ENCODE peak calls at places on chromosomes 2 and 18, in four cellular contexts. O is psoas muscle; R is activated CD4-positive, alpha-beta T cell treated with anti-CD3 and anti-CD28 coated beads for 48 hours; E is stimulated activated CD4-positive, alpha-beta T cell treated with anti-CD3 and anti-CD28 coated beads, Interleukin-4, amount 100 ng/mL, for 48 hours. X is an unnamed sample.
A peak's percentile ranks its signal among the peaks of the same experiment; 100 is the strongest.

GRCh38 chr2:1993711-1994682 is 249.7 kb upstream of the PXDN start:
- DNase-seq in O (no peak), R (no peak), E (no peak), X (no peak)

GRCh38 chr2:201886504-201886903 is 80.2 kb downstream of the CDK15 start:
- DNase-seq in R (no peak), O (no peak), E (no peak), X (peak; percentile 72)

GRCh38 chr2:241354668-241355658 is 1.1 kb upstream of the FARP2 start:
- DNase-seq in E (peak; percentile 57), R (peak; percentile 87), O (peak; percentile 85), X (peak; percentile 51)

GRCh38 chr2:950627-950992 is at the start of gene SNTG2:
- DNase-seq in E (peak; percentile 30), R (peak; percentile 69), O (no peak), X (no peak)

GRCh38 chr2:136118819-136119716 is 1.1 kb upstream of the CXCR4 start:
- DNase-seq in O (peak; percentile 48), R (peak; percentile 79), E (peak; percentile 77), X (no peak)

GRCh38 chr2:172081248-172082022 is 3.9 kb upstream of the DLX1 start:
- DNase-seq in O (no peak), R (no peak), E (no peak), X (no peak)

GRCh38 chr2:197184959-197185586 is 125.5 kb downstream of the ANKRD44 start:
- DNase-seq in O (peak; percentile 83), R (no peak), E (no peak), X (peak; percentile 29)

GRCh38 chr2:239260546-239261327 is 140.1 kb downstream of the HDAC4 start:
- DNase-seq in O (no peak), R (no peak), E (no peak), X (no peak)

GRCh38 chr2:240149943-240150784 is 9.7 kb upstream of the OTOS start:
- DNase-seq in E (no peak), R (peak; percentile 59), O (peak; percentile 24), X (peak; percentile 22)

GRCh38 chr18:23779696-23780303 is 90.5 kb downstream of the LAMA3 start:
- DNase-seq in R (no peak), O (no peak), E (no peak), X (peak; percentile 28)

GRCh38 chr18:11752116-11752911 is 63.2 kb downstream of the GNAL start:
- DNase-seq in R (peak; percentile 26), E (no peak), O (no peak), X (peak; percentile 30)

GRCh38 chr2:3667151-3667631 is 9.2 kb downstream of the ALLC start:
- DNase-seq in O (no peak), R (no peak), E (no peak), X (peak; percentile 92)

GRCh38 chr2:20796374-20796791 is 26.5 kb downstream of the LDAH start:
- DNase-seq in O (no peak), R (no peak), E (no peak), X (peak; percentile 12)

GRCh38 chr2:157221394-157221988 is 36.0 kb upstream of the GALNT5 start:
- DNase-seq in O (no peak), R (no peak), E (no peak), X (no peak)

GRCh38 chr2:182049783-182050182 is 64.1 kb downstream of the PPP1R1C start:
- DNase-seq in E (no peak), O (no peak), R (no peak), X (no peak)

GRCh38 chr18:7772496-7772861 is 205.4 kb downstream of the PTPRM start:
- DNase-seq in E (no peak), O (no peak), R (no peak), X (no peak)

GRCh38 chr2:10187661-10188060 is 65.1 kb downstream of the RRM2 start:
- DNase-seq in R (no peak), O (no peak), E (no peak), X (no peak)

GRCh38 chr2:174171686-174172445 is 76.5 kb downstream of the OLA1 start:
- DNase-seq in R (no peak), E (no peak), O (no peak), X (no peak)

GRCh38 chr2:96143848-96144480 is 1.3 kb downstream of the DUSP2 start:
- DNase-seq in E (no peak), O (no peak), R (peak; percentile 61), X (no peak)

GRCh38 chr2:37870829-37871228 is 54.3 kb upstream of the RMDN2 start:
- DNase-seq in R (no peak), E (no peak), O (no peak), X (peak; percentile 42)

GRCh38 chr2:10944799-10945198 is 33.1 kb downstream of the KCNF1 start:
- DNase-seq in R (no peak), E (no peak), O (no peak), X (no peak)

GRCh38 chr18:46466236-46467160 is 190.5 kb downstream of the LOXHD1 start:
- DNase-seq in O (no peak), R (no peak), E (no peak), X (no peak)

GRCh38 chr2:232146294-232146693 is 184.8 kb downstream of the DIS3L2 start:
- DNase-seq in E (no peak), R (no peak), O (no peak), X (peak; percentile 86)

GRCh38 chr2:57180042-57180567 is 866.5 kb upstream of the VRK2 start:
- DNase-seq in E (no peak), R (no peak), O (no peak), X (peak; percentile 8)

X was measured in IMR-90.